ENCODE peak calls at places on chromosomes 2 and 18, in nine cellular contexts. N, K, T, I, X, U, L, H and J are unnamed samples.

GRCh38 chr2:46390036-46390435 is 89.3 kb upstream of the TMEM247 start:
- DNase-seq in L (no peak), H (no peak), K (no peak), U (no peak), T (no peak), I (no peak), X (no peak), N (no peak), J (no peak)

GRCh38 chr2:176843208-176843607 is 369.4 kb upstream of the HNRNPA3 start:
- DNase-seq in L (no peak), X (no peak), K (no peak), U (no peak), H (no peak), I (no peak), N (no peak), T (no peak), J (no peak)

GRCh38 chr2:43995733-43996533 is at the start of gene LRPPRC:
- DNase-seq in U (peak; percentile 80), H (peak; percentile 87), N (peak; percentile 96), T (peak; percentile 73), I (peak; percentile 89), L (peak; percentile 97), X (peak; percentile 86), K (peak; percentile 98), J (peak; percentile 96)

GRCh38 chr2:189574793-189575475 is 5.7 kb downstream of the SLC40A1 start:
- DNase-seq in K (peak; percentile 33), N (no peak), X (no peak), I (no peak), L (no peak), T (no peak), H (no peak), U (no peak), J (no peak)

GRCh38 chr18:60279394-60279793 is 93.2 kb downstream of the MC4R start:
- DNase-seq in X (no peak), L (no peak), K (no peak), N (no peak), U (no peak), H (no peak), I (no peak), T (no peak), J (no peak)

GRCh38 chr18:57698571-57699276 is 77.1 kb upstream of the NARS1 start:
- DNase-seq in T (no peak), U (no peak), X (no peak), K (no peak), H (no peak), L (no peak), I (no peak), N (no peak), J (no peak)

GRCh38 chr2:56444339-56444738 is 260.5 kb downstream of the CCDC85A start:
- DNase-seq in K (peak; percentile 18), U (no peak), L (no peak), N (no peak), I (no peak), X (no peak), T (no peak), H (no peak), J (no peak)

GRCh38 chr2:64406407-64406774 is 47.6 kb upstream of the LGALSL start:
- DNase-seq in X (peak; percentile 30), K (peak; percentile 29), I (no peak), L (no peak), N (no peak), H (no peak), T (no peak), U (no peak), J (no peak)

GRCh38 chr18:36372902-36373301 is 75.4 kb downstream of the FHOD3 start:
- DNase-seq in L (peak; percentile 74), T (no peak), U (no peak), K (no peak), N (no peak), H (no peak), I (no peak), X (no peak), J (no peak)
- TF ChIP-seq CTCF in L (peak; percentile 46), T (no peak), U (no peak), K (no peak), N (no peak), H (no peak), I (peak; percentile 22), X (no peak), J (peak; percentile 19)

GRCh38 chr2:218658671-218659257 is 659 bp downstream of the ZNF142 start:
- DNase-seq in L (peak; percentile 76), I (no peak), N (no peak), K (peak; percentile 75), U (peak; percentile 52), H (peak; percentile 58), X (peak; percentile 47), T (no peak), J (peak; percentile 73)
- TF ChIP-seq CTCF in L (peak; percentile 51), I (peak; percentile 57), N (no peak), K (peak; percentile 59), U (peak; percentile 33), H (peak; percentile 58), X (peak; percentile 43), T (peak; percentile 61), J (peak; percentile 70)

GRCh38 chr2:195779491-195779890 is 122.5 kb downstream of the SLC39A10 start:
- DNase-seq in K (peak; percentile 46), I (no peak), H (no peak), U (no peak), N (no peak), X (no peak), L (no peak), T (no peak), J (no peak)
- TF ChIP-seq CTCF in K (no peak), I (no peak), H (no peak), U (no peak), N (no peak), X (no peak), L (no peak), T (no peak), J (no peak)

GRCh38 chr2:150817422-150817821 is 330.0 kb upstream of the RND3 start:
- DNase-seq in H (no peak), L (no peak), K (no peak), I (no peak), X (no peak), T (no peak), U (no peak), N (no peak), J (no peak)
- TF ChIP-seq CTCF in H (no peak), L (no peak), K (no peak), I (no peak), X (no peak), T (no peak), U (no peak), N (no peak), J (no peak)

GRCh38 chr2:102187191-102188150 is 648 bp downstream of the IL1RL2 start:
- DNase-seq in H (peak; percentile 72), K (no peak), N (peak; percentile 84), T (no peak), L (no peak), U (peak; percentile 43), X (peak; percentile 38), I (no peak), J (peak; percentile 23)
- TF ChIP-seq CTCF in H (no peak), K (no peak), N (no peak), T (peak; percentile 11), L (no peak), U (no peak), X (no peak), I (no peak), J (no peak)

GRCh38 chr2:37985333-37985732 is 60.2 kb downstream of the RMDN2 start:
- DNase-seq in T (no peak), K (no peak), N (no peak), I (no peak), L (peak; percentile 35), U (no peak), X (no peak), H (no peak), J (peak; percentile 38)

GRCh38 chr2:37982847-37983246 is 57.8 kb downstream of the RMDN2 start:
- DNase-seq in K (no peak), X (no peak), L (no peak), U (no peak), N (no peak), I (no peak), H (no peak), T (no peak), J (no peak)

GRCh38 chr2:37984176-37984575 is 59.1 kb downstream of the RMDN2 start:
- DNase-seq in H (no peak), T (no peak), K (no peak), U (no peak), I (no peak), N (no peak), L (no peak), X (no peak), J (no peak)

GRCh38 chr2:37983719-37984118 is 58.6 kb downstream of the RMDN2 start:
- DNase-seq in U (no peak), K (no peak), I (no peak), N (no peak), H (no peak), L (no peak), T (no peak), X (no peak), J (no peak)

DNA sequence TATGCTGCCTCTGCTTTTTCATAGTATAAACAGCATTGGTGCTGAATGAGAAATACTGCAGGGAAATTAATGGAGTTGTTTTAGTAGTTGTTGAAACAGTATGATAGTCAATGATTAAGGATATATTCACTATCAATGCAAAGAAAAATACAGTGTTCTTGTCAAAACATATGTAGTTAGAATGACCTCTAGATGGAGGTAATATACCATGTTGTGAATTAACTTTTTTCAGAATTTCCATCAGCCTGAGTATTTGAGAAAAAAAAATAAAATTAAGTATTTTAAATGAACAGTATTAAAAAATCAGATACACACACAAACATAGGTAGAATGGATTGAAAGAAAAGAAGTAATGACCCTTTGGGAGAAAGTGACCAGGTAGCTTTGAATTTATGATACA is 59.5 kb downstream of the RMDN2 start:
- DNase-seq in X (no peak), K (peak; percentile 15), T (no peak), N (no peak), L (no peak), I (no peak), U (no peak), H (no peak), J (no peak)
- TF ChIP-seq CTCF in X (no peak), K (peak; percentile 43), T (no peak), N (no peak), L (no peak), I (no peak), U (no peak), H (no peak), J (peak; percentile 24)

GRCh38 chr2:154402138-154402714 is 296.3 kb upstream of the KCNJ3 start:
- DNase-seq in H (no peak), N (no peak), T (no peak), U (no peak), L (peak; percentile 5), X (no peak), K (peak; percentile 45), I (no peak), J (no peak)
- TF ChIP-seq CTCF in H (peak; percentile 58), N (no peak), T (peak; percentile 67), U (peak; percentile 53), L (peak; percentile 27), X (peak; percentile 51), K (peak; percentile 57), I (no peak), J (peak; percentile 31)

GRCh38 chr2:219570194-219570923 is 980 bp downstream of the OBSL1 start:
- DNase-seq in K (peak; percentile 40), N (no peak), H (peak; percentile 40), L (no peak), T (no peak), I (no peak), X (peak; percentile 44), U (no peak), J (no peak)
- TF ChIP-seq CTCF in K (peak; percentile 22), N (no peak), H (no peak), L (no peak), T (no peak), I (no peak), X (no peak), U (no peak), J (no peak)